ENCODE peak calls at places on chromosomes 3 and 15, in four cellular contexts. One of them, this sample, is unnamed.
A peak's percentile ranks its signal among the peaks of the same experiment; 100 is the strongest.

GRCh38 chr3:24595801-24596200 is 101.2 kb upstream of the THRB start:
- DNase-seq in cardiac fibroblast: peak; percentile 37
- DNase-seq in EL: peak; percentile 20
- DNase-seq in GM04504: peak; percentile 28
- DNase-seq in this sample: peak; percentile 75

GRCh38 chr3:32423956-32424558 is 32.4 kb downstream of the CMTM7 start:
- DNase-seq in cardiac fibroblast: no peak
- DNase-seq in EL: no peak
- DNase-seq in GM04504: no peak
- DNase-seq in this sample: no peak

GRCh38 chr3:67648701-67649100 is 5.7 kb downstream of the SUCLG2 start:
- DNase-seq in cardiac fibroblast: peak; percentile 12
- DNase-seq in EL: peak; percentile 27
- DNase-seq in GM04504: no peak
- DNase-seq in this sample: no peak

GRCh38 chr15:71237456-71238188 is 122.4 kb downstream of the THSD4 start:
- DNase-seq in cardiac fibroblast: peak; percentile 98
- DNase-seq in EL: peak; percentile 93
- DNase-seq in GM04504: peak; percentile 96
- DNase-seq in this sample: peak; percentile 84

GRCh38 chr15:84911879-84912660 is 27.6 kb downstream of the SLC28A1 start:
- DNase-seq in cardiac fibroblast: peak; percentile 100
- DNase-seq in EL: peak; percentile 99
- DNase-seq in GM04504: peak; percentile 99
- DNase-seq in this sample: peak; percentile 70

GRCh38 chr3:133112666-133113065 is 74.5 kb downstream of the TMEM108 start:
- DNase-seq in cardiac fibroblast: peak; percentile 57
- DNase-seq in EL: no peak
- DNase-seq in GM04504: no peak
- DNase-seq in this sample: no peak

GRCh38 chr3:186544281-186544680 is at the start of gene CRYGS:
- DNase-seq in cardiac fibroblast: no peak
- DNase-seq in EL: no peak
- DNase-seq in GM04504: no peak
- DNase-seq in this sample: no peak

GRCh38 chr3:134216851-134217250 is 33.8 kb downstream of the RYK start:
- DNase-seq in cardiac fibroblast: no peak
- DNase-seq in EL: no peak
- DNase-seq in GM04504: no peak
- DNase-seq in this sample: no peak

GRCh38 chr3:129035360-129036233 is 25.0 kb upstream of the GP9 start:
- DNase-seq in cardiac fibroblast: no peak
- DNase-seq in EL: no peak
- DNase-seq in GM04504: no peak
- DNase-seq in this sample: no peak

GRCh38 chr15:76195506-76196285 is 115.6 kb downstream of the ETFA start:
- DNase-seq in cardiac fibroblast: no peak
- DNase-seq in EL: no peak
- DNase-seq in GM04504: no peak
- DNase-seq in this sample: no peak

GRCh38 chr15:79978694-79979519 is 7.9 kb upstream of the BCL2A1 start:
- DNase-seq in cardiac fibroblast: peak; percentile 77
- DNase-seq in EL: peak; percentile 31
- DNase-seq in GM04504: peak; percentile 58
- DNase-seq in this sample: no peak

GRCh38 chr3:193452338-193452737 is 73.8 kb upstream of the ATP13A5 start:
- DNase-seq in cardiac fibroblast: peak; percentile 5
- DNase-seq in EL: no peak
- DNase-seq in GM04504: no peak
- DNase-seq in this sample: no peak

GRCh38 chr3:192038726-192039125 is 577.8 kb downstream of the PYDC2 start:
- DNase-seq in cardiac fibroblast: peak; percentile 17
- DNase-seq in EL: peak; percentile 41
- DNase-seq in GM04504: no peak
- DNase-seq in this sample: peak; percentile 39

GRCh38 chr15:73870700-73871408 is 2.5 kb upstream of the TBC1D21 start:
- DNase-seq in cardiac fibroblast: peak; percentile 44
- DNase-seq in EL: no peak
- DNase-seq in GM04504: no peak
- DNase-seq in this sample: no peak

GRCh38 chr15:71149645-71150557 is 34.6 kb downstream of the THSD4 start:
- DNase-seq in cardiac fibroblast: no peak
- DNase-seq in EL: no peak
- DNase-seq in GM04504: no peak
- DNase-seq in this sample: no peak

GRCh38 chr15:88258021-88258641 is 1.6 kb upstream of the NTRK3 start:
- DNase-seq in cardiac fibroblast: no peak
- DNase-seq in EL: peak; percentile 37
- DNase-seq in GM04504: no peak
- DNase-seq in this sample: no peak

GRCh38 chr3:29065211-29065785 is 215.6 kb upstream of the RBMS3 start:
- DNase-seq in cardiac fibroblast: peak; percentile 98
- DNase-seq in EL: peak; percentile 97
- DNase-seq in GM04504: peak; percentile 89
- DNase-seq in this sample: peak; percentile 9

GRCh38 chr3:172519740-172520139 is 3.5 kb downstream of the TNFSF10 start:
- DNase-seq in cardiac fibroblast: no peak
- DNase-seq in EL: no peak
- DNase-seq in GM04504: no peak
- DNase-seq in this sample: no peak

GRCh38 chr3:14796403-14797077 is 22.2 kb upstream of the FGD5 start:
- DNase-seq in cardiac fibroblast: no peak
- DNase-seq in EL: no peak
- DNase-seq in GM04504: no peak
- DNase-seq in this sample: no peak

GRCh38 chr15:53074221-53074620 is 284.1 kb upstream of the ONECUT1 start:
- DNase-seq in cardiac fibroblast: no peak
- DNase-seq in EL: no peak
- DNase-seq in GM04504: no peak
- DNase-seq in this sample: no peak

GRCh38 chr3:111285691-111286090 is 214.1 kb downstream of the NECTIN3 start:
- DNase-seq in cardiac fibroblast: no peak
- DNase-seq in EL: no peak
- DNase-seq in GM04504: no peak
- DNase-seq in this sample: no peak

GRCh38 chr3:40899286-40899712 is 300.0 kb upstream of the CTNNB1 start:
- DNase-seq in cardiac fibroblast: peak; percentile 71
- DNase-seq in EL: peak; percentile 50
- DNase-seq in GM04504: no peak
- DNase-seq in this sample: no peak

GRCh38 chr3:172153335-172153861 is 114.0 kb downstream of the FNDC3B start:
- DNase-seq in cardiac fibroblast: peak; percentile 99
- DNase-seq in EL: peak; percentile 98
- DNase-seq in GM04504: peak; percentile 95
- DNase-seq in this sample: peak; percentile 40